ENCODE peak calls at places on chromosomes 16 and 17, in six cellular contexts. I is GM12878, C is A549, W is endothelial cell of umbilical vein, H is K562, P is HepG2. Q is an unnamed sample.

GRCh38 chr16:24848065-24848464 is 2.3 kb downstream of the SLC5A11 start:
- DNase-seq in P (no peak), W (peak), I (no peak), C (no peak), H (no peak), Q (no peak)

GRCh38 chr16:78097522-78097921 is 1.9 kb upstream of the WWOX start:
- DNase-seq in I (no peak), H (no peak), C (no peak), W (no peak), P (no peak), Q (no peak)

GRCh38 chr16:12254566-12254965 is 278.0 kb downstream of the SNX29 start:
- DNase-seq in C (no peak), H (no peak), W (no peak), P (no peak), I (no peak), Q (no peak)

GRCh38 chr17:56908061-56908542 is 5.7 kb downstream of the TRIM25 start:
- DNase-seq in I (peak), W (no peak), P (no peak), C (no peak), H (no peak), Q (peak)

GRCh38 chr16:75385507-75386152 is 47.7 kb downstream of the CFDP1 start:
- DNase-seq in C (peak), P (peak), I (peak), H (peak), W (peak), Q (peak)

GRCh38 chr17:39753514-39754160 is 15.9 kb downstream of the GRB7 start:
- DNase-seq in C (no peak), P (no peak), W (no peak), H (peak), I (no peak), Q (peak)

GRCh38 chr17:48043171-48043570 is 5.0 kb upstream of the NFE2L1 start:
- DNase-seq in I (no peak), P (no peak), H (no peak), W (no peak), C (no peak), Q (peak)

GRCh38 chr17:67108411-67108810 is 64.1 kb downstream of the CACNG1 start:
- DNase-seq in C (no peak), P (no peak), W (no peak), H (no peak), I (no peak), Q (no peak)

GRCh38 chr16:78230832-78231231 is 131.4 kb downstream of the WWOX start:
- DNase-seq in H (no peak), P (no peak), C (no peak), I (no peak), W (peak), Q (no peak)

GRCh38 chr17:49557204-49558024 is 18.3 kb upstream of the NXPH3 start:
- DNase-seq in W (peak), I (no peak), P (peak), H (no peak), C (peak), Q (peak)
- TF ChIP-seq MYC in W (no peak), I (no peak), P (no peak), H (no peak), C (no peak), Q (peak)

DNA sequence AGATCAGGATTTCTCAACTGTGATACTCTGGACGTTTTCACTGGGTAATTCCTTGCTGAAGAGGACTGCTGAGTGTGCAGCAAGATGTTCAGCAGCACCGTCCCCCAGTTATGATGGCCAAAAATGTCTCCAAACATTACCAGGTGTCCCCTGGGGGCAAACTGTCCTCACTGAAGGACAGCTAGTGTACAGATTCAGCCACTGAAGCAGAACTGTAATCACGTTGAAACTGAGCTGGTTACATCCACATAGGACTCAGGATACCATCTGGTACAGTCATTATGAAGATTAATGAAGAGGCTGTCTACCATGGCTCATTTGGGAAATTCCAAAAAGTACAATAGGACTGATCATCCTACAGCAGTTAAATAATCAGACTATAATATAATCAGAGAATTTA is 43.3 kb upstream of the GINS3 start:
- DNase-seq in W (no peak), H (no peak), P (no peak), I (no peak), C (no peak), Q (no peak)
- H3K4me3 ChIP-seq in W (no peak), H (no peak), P (no peak), I (no peak), C (no peak), Q (no peak)

GRCh38 chr17:41144846-41145245 is 4.5 kb upstream of the KRTAP4-6 start:
- DNase-seq in H (no peak), W (no peak), C (no peak), I (no peak), P (no peak), Q (no peak)

GRCh38 chr17:41145261-41145660 is 4.4 kb downstream of the KRTAP4-5 start:
- DNase-seq in I (no peak), W (no peak), C (no peak), H (no peak), P (no peak), Q (no peak)

GRCh38 chr17:41141361-41141760 is 1.0 kb upstream of the KRTAP4-6 start:
- DNase-seq in W (no peak), I (no peak), C (no peak), P (no peak), H (no peak), Q (no peak)

GRCh38 chr17:41140360-41141132 is at the start of gene KRTAP4-6:
- DNase-seq in P (peak), C (no peak), H (no peak), I (no peak), W (no peak), Q (no peak)
- TF ChIP-seq MYC in P (no peak), C (no peak), H (no peak), I (no peak), W (no peak), Q (no peak)

GRCh38 chr17:858941-859452 is 76.8 kb downstream of the MRM3 start:
- DNase-seq in H (no peak), C (no peak), I (no peak), W (peak), P (no peak), Q (no peak)
- H3K4me3 ChIP-seq in H (no peak), C (no peak), I (no peak), W (no peak), P (no peak), Q (no peak)

GRCh38 chr16:54462766-54463165 is 176.2 kb upstream of the IRX3 start:
- DNase-seq in P (no peak), W (no peak), I (no peak), C (no peak), H (no peak), Q (no peak)

GRCh38 chr16:54460254-54460860 is 173.8 kb upstream of the IRX3 start:
- DNase-seq in C (no peak), P (no peak), I (no peak), H (no peak), W (no peak), Q (no peak)

GRCh38 chr16:54459509-54460235 is 173.1 kb upstream of the IRX3 start:
- DNase-seq in C (no peak), P (no peak), H (no peak), I (no peak), W (no peak), Q (no peak)

GRCh38 chr16:54465063-54465462 is 178.5 kb upstream of the IRX3 start:
- DNase-seq in W (no peak), H (no peak), I (no peak), C (no peak), P (no peak), Q (no peak)

GRCh38 chr16:54462151-54462651 is 175.6 kb upstream of the IRX3 start:
- DNase-seq in H (no peak), W (no peak), I (no peak), C (no peak), P (no peak), Q (no peak)
- TF ChIP-seq MYC in H (no peak), W (no peak), I (no peak), C (no peak), P (no peak), Q (no peak)

DNA sequence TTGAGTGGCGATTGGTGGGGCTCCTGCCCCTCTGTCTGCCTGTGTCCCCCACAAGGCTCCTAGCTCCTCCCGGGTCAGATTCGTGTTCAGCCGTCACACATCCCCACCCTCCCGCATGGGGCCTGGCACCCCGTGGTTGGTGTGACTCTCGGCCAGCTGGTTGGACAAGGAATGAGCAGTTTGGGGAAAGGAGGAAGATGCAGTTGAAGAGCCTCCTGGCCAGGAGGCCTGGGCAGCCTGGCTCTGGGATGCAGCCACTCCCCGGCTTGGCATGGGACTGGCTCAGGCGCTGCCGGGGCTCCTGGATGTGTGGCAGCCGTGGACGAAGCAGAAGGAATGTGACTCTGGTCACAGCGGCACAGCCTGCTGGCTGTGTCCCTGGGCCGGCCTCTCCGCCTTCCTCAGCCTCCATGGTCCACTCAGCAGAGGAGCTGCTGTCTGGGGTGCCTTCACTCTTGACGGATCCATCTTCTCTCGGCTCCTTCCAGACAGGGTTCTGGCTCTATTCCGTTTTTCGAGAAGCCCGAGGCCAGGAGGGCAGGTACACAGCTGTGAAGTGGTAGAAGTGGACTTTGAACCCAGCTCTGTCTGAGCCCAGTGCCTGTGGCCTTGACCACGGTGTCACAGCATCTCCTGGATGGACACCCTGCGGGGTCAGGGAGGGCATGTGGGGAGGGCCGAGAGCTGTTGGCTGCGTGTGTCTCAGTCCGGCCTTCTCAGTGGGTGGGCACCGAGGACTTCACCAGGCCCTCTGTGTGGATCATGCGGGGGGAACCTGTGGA is 2.1 kb downstream of the TRAF7 start:
- DNase-seq in C (no peak), P (peak), I (no peak), H (no peak), W (no peak), Q (no peak)
- H3K4me3 ChIP-seq in C (peak), P (peak), I (peak), H (peak), W (no peak), Q (peak)

Q was measured in NB4.